ENCODE peak calls at places on chromosomes 11 and 22, in four cellular contexts. K is HepG2, L is K562, F is GM12878. G is an unnamed sample.

GRCh38 chr11:4610258-4610935 is 2.4 kb upstream of the TRIM68 start:
- DNase-seq in K (no peak), L (no peak), F (no peak), G (no peak)

GRCh38 chr22:38465673-38466490 is 2.0 kb upstream of the KDELR3 start:
- DNase-seq in F (no peak), L (no peak), K (no peak), G (no peak)

GRCh38 chr11:119651802-119652584 is 77.0 kb downstream of the NECTIN1 start:
- DNase-seq in K (no peak), L (no peak), F (no peak), G (peak; percentile 30)

GRCh38 chr11:111680486-111681175 is 78.4 kb downstream of the SIK2 start:
- DNase-seq in F (no peak), K (no peak), L (no peak), G (no peak)

GRCh38 chr11:117437041-117437790 is 109.6 kb downstream of the CEP164 start:
- DNase-seq in K (no peak), L (no peak), F (no peak), G (no peak)

GRCh38 chr11:127098684-127099083 is 98.1 kb upstream of the KIRREL3 start:
- DNase-seq in L (no peak), K (no peak), F (no peak), G (peak; percentile 59)

GRCh38 chr11:3865388-3866193 is 10.1 kb downstream of the STIM1 start:
- DNase-seq in K (no peak), F (no peak), L (peak; percentile 55), G (peak; percentile 39)

GRCh38 chr22:30279389-30279788 is 9.9 kb downstream of the CASTOR1 start:
- DNase-seq in K (no peak), F (no peak), L (no peak), G (no peak)

GRCh38 chr11:12222099-12222751 is 111.8 kb downstream of the MICAL2 start:
- DNase-seq in L (no peak), K (peak; percentile 35), F (no peak), G (no peak)

GRCh38 chr11:26837154-26837553 is 115.3 kb upstream of the SLC5A12 start:
- DNase-seq in F (no peak), L (no peak), K (no peak), G (no peak)

GRCh38 chr11:78228467-78228866 is 39.7 kb downstream of the USP35 start:
- DNase-seq in F (peak; percentile 51), K (peak; percentile 65), L (peak; percentile 66), G (peak; percentile 84)

GRCh38 chr22:38696606-38697005 is 4.1 kb downstream of the JOSD1 start:
- DNase-seq in F (no peak), L (no peak), K (peak; percentile 53), G (no peak)

GRCh38 chr11:67301313-67301921 is 1.9 kb upstream of the SSH3 start:
- DNase-seq in K (no peak), L (no peak), F (no peak), G (no peak)

GRCh38 chr11:20259506-20259905 is 99.2 kb upstream of the DBX1 start:
- DNase-seq in K (no peak), F (no peak), L (no peak), G (no peak)

GRCh38 chr11:88644724-88645123 is 307.2 kb upstream of the CTSC start:
- DNase-seq in F (no peak), K (no peak), L (no peak), G (no peak)

GRCh38 chr11:47906066-47906465 is 57.9 kb upstream of the NUP160 start:
- DNase-seq in L (no peak), K (no peak), F (no peak), G (no peak)

GRCh38 chr22:23088199-23088604 is 17.9 kb downstream of the GNAZ start:
- DNase-seq in L (peak; percentile 51), F (no peak), K (no peak), G (peak; percentile 44)

GRCh38 chr22:38398609-38399401 is 56.2 kb downstream of the KCNJ4 start:
- DNase-seq in F (no peak), K (peak; percentile 59), L (peak; percentile 88), G (peak; percentile 89)

GRCh38 chr22:30425616-30426394 is at the start of gene MTFP1:
- DNase-seq in K (peak; percentile 66), L (peak; percentile 66), F (no peak), G (peak; percentile 95)

GRCh38 chr11:61968758-61969390 is 1.4 kb upstream of the FTH1 start:
- DNase-seq in K (no peak), F (no peak), L (no peak), G (no peak)

GRCh38 chr11:46649180-46649738 is 31.9 kb downstream of the ATG13 start:
- DNase-seq in L (no peak), F (no peak), K (peak; percentile 37), G (no peak)

GRCh38 chr22:31082606-31083376 is 1.7 kb downstream of the SMTN start:
- DNase-seq in F (no peak), K (peak; percentile 60), L (peak; percentile 82), G (peak; percentile 79)

GRCh38 chr11:77467993-77468392 is 5.9 kb downstream of the PAK1 start:
- DNase-seq in K (no peak), L (no peak), F (no peak), G (no peak)

GRCh38 chr11:62432695-62433094 is 13.9 kb downstream of the SCGB1A1 start:
- DNase-seq in F (no peak), L (no peak), K (peak; percentile 71), G (no peak)

GRCh38 chr11:113796663-113797259 is 17.2 kb downstream of the CLDN25 start:
- DNase-seq in F (no peak), L (peak; percentile 49), K (peak; percentile 39), G (peak; percentile 87)

GRCh38 chr11:4797212-4797611 is 7.0 kb downstream of the OR52R1 start:
- DNase-seq in F (no peak), L (no peak), K (no peak), G (no peak)

GRCh38 chr11:75598900-75599299 is 36.8 kb downstream of the SERPINH1 start:
- DNase-seq in K (no peak), F (no peak), L (no peak), G (no peak)

GRCh38 chr11:28526406-28526751 is 418.2 kb downstream of the METTL15 start:
- DNase-seq in F (no peak), L (no peak), K (no peak), G (peak; percentile 4)

GRCh38 chr11:216081-216974 is 8.8 kb downstream of the RIC8A start:
- DNase-seq in L (no peak), K (peak; percentile 64), F (no peak), G (no peak)
- TF ChIP-seq EZH2 in L (no peak), K (no peak), F (no peak), G (no peak)

GRCh38 chr22:35400335-35400680 is 368 bp downstream of the MCM5 start:
- DNase-seq in L (peak; percentile 12), F (no peak), K (no peak), G (peak; percentile 54)
- H3K27ac ChIP-seq in L (peak overlapping the region; percentile 97), F (peak overlapping the region; percentile 90), K (peak overlapping the region; percentile 88), G (peak overlapping the region; percentile 92)

DNA sequence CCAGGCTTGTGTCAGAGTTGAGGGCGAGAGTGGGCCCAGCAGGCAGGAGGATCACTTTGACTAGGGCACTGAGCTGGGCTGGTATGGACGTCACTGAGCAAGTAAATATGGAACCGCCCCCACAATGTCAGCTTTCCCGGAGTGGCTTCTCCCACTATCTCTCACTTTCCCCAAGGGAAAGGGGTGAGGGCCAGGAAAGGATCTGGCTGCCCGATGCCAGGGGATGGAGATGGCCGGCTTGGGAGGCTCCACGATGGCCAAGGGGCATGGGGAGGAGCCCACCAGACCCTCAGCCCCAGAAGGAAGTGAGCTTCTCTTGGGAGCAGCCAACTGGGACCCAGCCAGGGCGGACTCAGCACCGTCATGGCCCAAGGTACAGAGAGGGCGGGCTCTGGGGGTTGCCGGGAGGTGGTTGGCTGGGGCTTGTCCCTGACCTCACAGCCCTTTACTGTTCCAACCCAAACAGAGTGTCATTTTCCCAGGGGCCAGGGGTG is 8.7 kb downstream of the PRDM11 start:
- DNase-seq in K (no peak), L (no peak), F (no peak), G (no peak)
- TF ChIP-seq JUNB in K (no peak), L (no peak), F (no peak), G (no peak)

GRCh38 chr11:2137202-2138071 is 1.8 kb downstream of the IGF2 start:
- DNase-seq in K (peak; percentile 80), F (no peak), L (peak; percentile 88), G (peak; percentile 82)
- TF ChIP-seq EZH2 in K (no peak), F (no peak), L (no peak), G (peak; percentile 42)

GRCh38 chr11:65423516-65424199 is 1.1 kb downstream of the NEAT1 start:
- DNase-seq in L (no peak), F (no peak), K (no peak), G (no peak)
- H3K27ac ChIP-seq in L (peak overlapping the region; percentile 98), F (peak overlapping the region; percentile 100), K (peak overlapping the region; percentile 100), G (no peak overlapping the region)

GRCh38 chr22:48737461-48738203 is 1090.0 kb downstream of the BRD1 start:
- DNase-seq in K (no peak), L (no peak), F (no peak), G (no peak)

GRCh38 chr22:48736593-48737460 is 1090.8 kb downstream of the BRD1 start:
- DNase-seq in F (no peak), L (no peak), K (no peak), G (no peak)

GRCh38 chr22:48738204-48738980 is 1089.3 kb downstream of the BRD1 start:
- DNase-seq in L (no peak), K (no peak), F (no peak), G (no peak)

GRCh38 chr22:48734961-48735360 is 1092.7 kb downstream of the BRD1 start:
- DNase-seq in K (no peak), F (no peak), L (no peak), G (no peak)

DNA sequence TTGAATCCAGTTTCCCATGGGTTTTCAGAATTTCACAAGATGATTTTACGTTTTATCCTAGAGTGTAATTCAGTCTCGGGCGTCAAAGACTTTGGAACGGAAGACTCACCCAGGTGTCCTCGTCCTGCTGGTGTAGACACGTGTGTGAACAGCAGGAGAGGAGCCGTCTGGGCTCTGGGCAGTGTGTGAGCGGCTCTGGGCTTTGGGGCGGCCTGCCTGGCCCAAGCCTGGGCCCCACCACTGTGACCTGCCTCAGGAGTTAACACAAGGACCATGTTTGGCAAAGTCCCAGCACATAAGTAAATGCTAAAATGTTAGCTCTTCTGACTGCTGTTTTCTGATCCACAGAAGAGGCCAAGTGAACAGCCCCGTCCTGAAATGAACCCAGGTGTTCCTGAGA is 1093.3 kb downstream of the BRD1 start:
- DNase-seq in L (no peak), F (no peak), K (no peak), G (no peak)
- TF ChIP-seq JUNB in L (no peak), F (no peak), K (no peak), G (no peak)